ENCODE peak calls at places on chromosomes 11 and 22, in five cellular contexts. P is H1, E is K562, C is GM12878, A is HepG2. O is an unnamed sample.

GRCh38 chr22:16955081-16955480 is 52.9 kb downstream of the GAB4 start:
- DNase-seq in P (no peak), E (no peak), C (no peak), A (no peak), O (no peak)

GRCh38 chr22:50209893-50210292 is 9.1 kb downstream of the SELENOO start:
- DNase-seq in P (no peak), E (peak; percentile 57), C (no peak), A (peak; percentile 47), O (peak; percentile 87)

GRCh38 chr11:94933225-94934130 is 39.9 kb downstream of the CWC15 start:
- DNase-seq in P (no peak), E (no peak), C (no peak), A (no peak), O (peak; percentile 35)

GRCh38 chr11:63745304-63746170 is 23.0 kb downstream of the ZFTA start:
- DNase-seq in P (no peak), E (no peak), C (no peak), A (no peak), O (no peak)

GRCh38 chr11:1078191-1078601 is 3.5 kb downstream of the MUC2 start:
- DNase-seq in P (no peak), E (no peak), C (no peak), A (no peak), O (no peak)

GRCh38 chr22:37849089-37849751 is at the start of gene EIF3L:
- DNase-seq in P (peak; percentile 68), E (peak; percentile 90), C (peak; percentile 51), A (peak; percentile 85), O (peak; percentile 96)

GRCh38 chr11:79419120-79419519 is 21.7 kb downstream of the TENM4 start:
- DNase-seq in P (no peak), E (no peak), C (no peak), A (peak; percentile 7), O (no peak)

GRCh38 chr11:58616594-58616993 is 5.9 kb upstream of the CNTF start:
- DNase-seq in P (no peak), E (no peak), C (no peak), A (no peak), O (no peak)

GRCh38 chr11:16764888-16765287 is 26.4 kb downstream of the C11orf58 start:
- DNase-seq in P (no peak), E (no peak), C (no peak), A (no peak), O (no peak)

GRCh38 chr22:27133951-27134664 is 476.7 kb downstream of the MIAT start:
- DNase-seq in P (no peak), E (peak; percentile 47), C (no peak), A (no peak), O (no peak)

GRCh38 chr11:11246166-11246565 is 106.9 kb downstream of the CSNK2A3 start:
- DNase-seq in P (no peak), E (no peak), C (no peak), A (no peak), O (no peak)

GRCh38 chr11:64037027-64037633 is 1.4 kb downstream of the FLRT1 start:
- DNase-seq in P (no peak), E (no peak), C (no peak), A (no peak), O (no peak)

GRCh38 chr11:400241-400729 is 6.3 kb downstream of the PKP3 start:
- DNase-seq in P (no peak), E (no peak), C (no peak), A (no peak), O (no peak)

GRCh38 chr22:26777402-26777801 is 120.0 kb downstream of the MIAT start:
- DNase-seq in P (peak; percentile 59), E (no peak), C (no peak), A (no peak), O (no peak)

GRCh38 chr22:46052331-46052771 is 75.4 kb upstream of the WNT7B start:
- DNase-seq in P (no peak), E (no peak), C (no peak), A (no peak), O (no peak)

GRCh38 chr11:46122955-46123354 is 1.7 kb upstream of the PHF21A start:
- DNase-seq in P (no peak), E (no peak), C (no peak), A (peak; percentile 27), O (no peak)

GRCh38 chr11:100573911-100574513 is 113.1 kb upstream of the ARHGAP42 start:
- DNase-seq in P (no peak), E (no peak), C (no peak), A (no peak), O (no peak)

GRCh38 chr22:42364641-42365336 is 67.4 kb downstream of the NFAM1 start:
- DNase-seq in P (no peak), E (no peak), C (no peak), A (no peak), O (peak; percentile 47)

GRCh38 chr22:36211237-36211881 is 9.8 kb upstream of the APOL4 start:
- DNase-seq in P (no peak), E (no peak), C (no peak), A (no peak), O (no peak)

GRCh38 chr22:27124336-27125023 is 467.1 kb downstream of the MIAT start:
- DNase-seq in P (no peak), E (no peak), C (no peak), A (no peak), O (no peak)

GRCh38 chr11:42098075-42098474 is 638.6 kb upstream of the LRRC4C start:
- DNase-seq in P (no peak), E (no peak), C (no peak), A (no peak), O (no peak)

GRCh38 chr11:112248216-112248615 is 12.4 kb downstream of the PLET1 start:
- DNase-seq in P (no peak), E (no peak), C (no peak), A (no peak), O (no peak)

GRCh38 chr11:72041364-72042058 is 38.8 kb downstream of the NUMA1 start:
- DNase-seq in P (no peak), E (peak; percentile 27), C (no peak), A (peak; percentile 31), O (peak; percentile 77)

GRCh38 chr11:119694334-119694733 is 34.7 kb downstream of the NECTIN1 start:
- DNase-seq in P (no peak), E (no peak), C (no peak), A (peak; percentile 72), O (no peak)

GRCh38 chr11:114115406-114116054 is 56.0 kb downstream of the ZBTB16 start:
- DNase-seq in P (no peak), E (no peak), C (no peak), A (no peak), O (no peak)

GRCh38 chr11:58866788-58867187 is 22.3 kb upstream of the GLYATL2 start:
- DNase-seq in P (no peak), E (no peak), C (no peak), A (no peak), O (no peak)

GRCh38 chr11:121936375-121936774 is 179.6 kb downstream of the BLID start:
- DNase-seq in P (no peak), E (no peak), C (no peak), A (no peak), O (no peak)

GRCh38 chr11:59195596-59195995 is 17.1 kb downstream of the MPEG1 start:
- DNase-seq in P (no peak), E (no peak), C (no peak), A (no peak), O (no peak)

GRCh38 chr11:12936200-12936599 is 72.9 kb upstream of the RASSF10 start:
- DNase-seq in P (no peak), E (no peak), C (no peak), A (no peak), O (no peak)

GRCh38 chr11:110093407-110094297 is 460 bp downstream of the ZC3H12C start:
- DNase-seq in P (no peak), E (peak; percentile 25), C (no peak), A (peak; percentile 11), O (peak; percentile 78)

GRCh38 chr11:64765841-64766682 is 6.3 kb upstream of the PYGM start:
- DNase-seq in P (no peak), E (no peak), C (no peak), A (no peak), O (peak; percentile 47)

GRCh38 chr11:94494200-94494545 is 389 bp downstream of the ANKRD49 start:
- DNase-seq in P (peak; percentile 10), E (no peak), C (no peak), A (no peak), O (no peak)

DNA sequence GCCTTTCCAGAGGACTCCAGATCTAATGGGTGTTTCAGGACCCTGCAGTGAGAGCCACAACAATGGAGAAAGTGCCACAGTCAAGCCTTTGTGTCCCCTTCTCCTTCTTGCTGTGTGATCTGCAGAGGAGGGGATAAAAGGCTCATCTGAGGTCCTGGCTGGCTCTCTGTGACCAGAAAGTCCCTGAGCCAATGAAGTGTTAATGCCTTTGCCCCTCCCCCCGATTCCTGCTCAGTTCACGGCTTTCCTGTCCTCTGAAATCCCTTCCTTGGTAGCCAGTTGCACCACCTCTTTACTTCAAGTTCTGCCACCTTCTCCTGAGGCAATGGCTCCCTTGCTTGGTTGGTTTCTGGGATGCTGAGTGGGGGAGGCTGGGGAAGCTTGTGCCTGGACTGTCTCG is 47.6 kb downstream of the FLI1 start:
- DNase-seq in P (no peak), E (no peak), C (no peak), A (no peak), O (no peak)
- H3K4me1 ChIP-seq in P (no peaks in the 10 kb centered on the region), E (no peaks in the 10 kb centered on the region), C (peaks cover 17% of the 10 kb centered on the region), A (no peaks in the 10 kb centered on the region), O (no peaks in the 10 kb centered on the region)

GRCh38 chr11:60265373-60266214 is 14.9 kb upstream of the MS4A4A start:
- DNase-seq in P (no peak), E (peak; percentile 62), C (peak; percentile 44), A (peak; percentile 8), O (peak; percentile 22)
- TF ChIP-seq TAF1 in P (no peak), E (no peak), C (no peak), A (no peak), O (no peak)

DNA sequence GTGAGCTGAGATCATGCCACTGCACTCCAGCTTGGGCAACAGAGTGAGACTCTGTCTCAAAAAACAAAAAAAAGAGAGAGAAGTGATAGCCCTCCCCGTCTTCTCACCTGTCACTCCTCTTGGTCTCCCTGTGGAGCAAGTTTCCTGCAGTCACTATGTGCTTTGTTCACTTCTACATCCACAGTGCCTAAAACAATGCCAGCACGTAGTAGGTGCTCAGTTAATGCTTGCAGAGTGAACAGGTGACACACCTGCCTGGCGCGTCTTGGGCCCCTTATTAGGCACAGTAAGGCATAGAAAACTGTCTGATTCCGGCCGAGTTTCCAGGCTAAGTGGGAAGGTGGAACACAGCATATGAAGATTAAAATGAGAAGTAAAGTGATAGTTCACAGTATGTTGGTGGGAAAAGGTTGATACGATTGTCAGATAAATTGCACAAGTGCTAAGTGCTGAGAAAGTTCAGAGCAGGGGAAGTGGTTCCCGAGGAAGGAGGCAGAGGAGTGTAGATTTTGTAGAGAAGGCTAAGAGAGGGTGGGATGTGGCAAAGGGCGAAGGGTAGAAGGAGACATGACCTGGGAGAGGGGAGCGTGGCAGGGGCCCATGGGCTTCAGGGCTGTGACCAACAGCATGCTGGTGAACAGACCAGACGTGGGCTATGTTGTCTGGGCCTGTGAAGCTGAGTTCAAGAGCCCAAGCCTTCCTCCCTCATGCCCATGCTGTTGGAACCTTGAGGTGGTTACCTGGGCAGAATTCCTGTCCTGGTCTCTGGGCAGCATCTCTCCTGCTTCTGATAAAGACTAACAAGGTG is 41.9 kb downstream of the BCR start:
- DNase-seq in P (no peak), E (peak; percentile 52), C (no peak), A (no peak), O (no peak)
- H3K27ac ChIP-seq in P (no peak overlapping the region), E (no peak overlapping the region), C (no peak overlapping the region), A (no peak overlapping the region), O (peak overlapping the region; percentile 98)

DNA sequence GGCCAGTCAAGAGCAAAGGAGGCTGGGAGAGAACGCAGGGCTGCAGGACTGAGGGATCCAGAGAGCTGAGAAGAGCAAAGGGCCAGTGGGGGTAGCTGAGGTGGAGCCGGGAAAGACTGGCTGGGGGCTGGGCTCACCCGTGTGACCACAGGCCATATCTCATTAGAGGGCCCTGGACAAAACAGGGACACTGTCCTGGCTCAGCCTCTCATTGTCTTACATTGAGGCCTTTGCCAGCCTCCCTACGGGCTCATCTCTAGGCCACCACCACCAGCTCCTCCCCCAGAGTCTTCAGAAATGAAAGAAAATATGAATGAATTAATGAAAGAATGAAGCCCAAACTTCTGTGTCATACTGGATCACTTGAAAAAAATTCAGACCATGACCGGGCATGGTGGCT is 9.2 kb downstream of the RAB36 start:
- DNase-seq in P (no peak), E (peak; percentile 77), C (no peak), A (no peak), O (no peak)
- H3K4me1 ChIP-seq in P (peaks cover 6% of the 10 kb centered on the region), E (peaks cover 4% of the 10 kb centered on the region), C (peaks cover 12% of the 10 kb centered on the region), A (peaks cover 100% of the 10 kb centered on the region), O (no peaks in the 10 kb centered on the region)

O was measured in SK-N-SH.